ENCODE peak calls at places on chromosomes 13 and 19, in eight cellular contexts. N is CD8-positive, alpha-beta T cell; S is heart right ventricle; W is adrenal gland; E is HCT116; D is endodermal cell; U is RWPE1; Q is coronary artery. A is an unnamed sample.

GRCh38 chr13:99800951-99801350 is 170.6 kb downstream of the ZIC5 start:
- DNase-seq in D (peak; percentile 65), U (no peak), Q (no peak), E (no peak), W (no peak), N (no peak), S (no peak), A (no peak)

GRCh38 chr13:51469790-51470189 is 17.0 kb upstream of the INTS6 start:
- DNase-seq in N (no peak), Q (no peak), U (no peak), S (no peak), E (no peak), W (no peak), D (no peak), A (no peak)

GRCh38 chr19:13181747-13182388 is 31.7 kb downstream of the IER2 start:
- DNase-seq in U (no peak), E (no peak), W (peak; percentile 91), S (peak; percentile 86), N (peak; percentile 63), D (no peak), Q (no peak), A (peak; percentile 70)

GRCh38 chr13:46321494-46322225 is 65.4 kb downstream of the RUBCNL start:
- DNase-seq in N (peak; percentile 76), U (peak; percentile 47), Q (no peak), D (peak; percentile 85), S (peak; percentile 34), W (peak; percentile 59), E (peak; percentile 39), A (peak; percentile 63)

GRCh38 chr19:15506074-15506565 is 2.2 kb upstream of the CYP4F22 start:
- DNase-seq in Q (no peak), E (no peak), N (no peak), S (no peak), U (no peak), W (no peak), D (no peak), A (peak; percentile 84)

GRCh38 chr19:12956446-12957388 is at the start of gene GADD45GIP1:
- DNase-seq in S (peak; percentile 74), U (peak; percentile 86), D (peak; percentile 91), W (peak; percentile 78), Q (peak; percentile 81), E (peak; percentile 67), N (peak; percentile 77), A (peak; percentile 83)

GRCh38 chr13:86562876-86563275 is 763.7 kb upstream of the SLITRK6 start:
- DNase-seq in E (no peak), S (no peak), W (no peak), Q (no peak), U (no peak), D (no peak), N (no peak), A (no peak)

GRCh38 chr13:109628251-109628699 is 158.1 kb downstream of the IRS2 start:
- DNase-seq in E (no peak), D (no peak), N (no peak), U (peak; percentile 39), W (no peak), Q (no peak), S (no peak), A (no peak)

GRCh38 chr19:48059331-48059730 is 15.5 kb upstream of the CABP5 start:
- DNase-seq in E (no peak), W (no peak), S (no peak), N (no peak), U (no peak), Q (no peak), D (no peak), A (no peak)

GRCh38 chr13:40228981-40229380 is 437.5 kb downstream of the FOXO1 start:
- DNase-seq in D (no peak), S (no peak), Q (no peak), E (no peak), N (no peak), U (no peak), W (no peak), A (no peak)

GRCh38 chr13:113952151-113952982 is 21.5 kb downstream of the C13orf46 start:
- DNase-seq in N (peak; percentile 5), U (no peak), E (no peak), Q (no peak), S (no peak), W (no peak), D (no peak), A (peak; percentile 18)

GRCh38 chr19:44303976-44304568 is 753 bp downstream of the ZNF235 start:
- DNase-seq in W (peak; percentile 32), D (peak; percentile 48), E (no peak), Q (no peak), U (peak; percentile 28), S (no peak), N (no peak), A (no peak)

GRCh38 chr13:63184693-63185092 is 1769.0 kb upstream of the PCDH20 start:
- DNase-seq in W (no peak), E (peak; percentile 24), D (peak; percentile 88), S (no peak), Q (no peak), U (peak; percentile 25), N (no peak), A (no peak)

GRCh38 chr19:38559428-38560401 is 58.0 kb downstream of the MAP4K1 start:
- DNase-seq in Q (no peak), S (no peak), W (no peak), E (no peak), U (peak; percentile 77), D (no peak), N (peak; percentile 47), A (no peak)

GRCh38 chr13:79987323-79987722 is 353.6 kb downstream of the SPRY2 start:
- DNase-seq in D (no peak), S (no peak), E (no peak), Q (no peak), N (no peak), U (no peak), W (no peak), A (no peak)

GRCh38 chr13:40666905-40667621 is 622 bp upstream of the FOXO1 start:
- DNase-seq in W (peak; percentile 74), E (no peak), S (peak; percentile 35), U (peak; percentile 44), D (peak; percentile 86), N (no peak), Q (peak; percentile 82), A (peak; percentile 81)

GRCh38 chr19:46728208-46728607 is 11.3 kb upstream of the PRKD2 start:
- DNase-seq in E (no peak), N (no peak), S (peak; percentile 67), Q (no peak), W (peak; percentile 60), U (no peak), D (no peak), A (no peak)
- H3K27ac ChIP-seq in E (no peak overlapping the region), N (no peak overlapping the region), S (peak overlapping the region; percentile 82), Q (peak overlapping the region; percentile 42), W (no peak overlapping the region), U (peak overlapping the region; percentile 45), D (no peak overlapping the region), A (peak overlapping the region; percentile 29)

DNA sequence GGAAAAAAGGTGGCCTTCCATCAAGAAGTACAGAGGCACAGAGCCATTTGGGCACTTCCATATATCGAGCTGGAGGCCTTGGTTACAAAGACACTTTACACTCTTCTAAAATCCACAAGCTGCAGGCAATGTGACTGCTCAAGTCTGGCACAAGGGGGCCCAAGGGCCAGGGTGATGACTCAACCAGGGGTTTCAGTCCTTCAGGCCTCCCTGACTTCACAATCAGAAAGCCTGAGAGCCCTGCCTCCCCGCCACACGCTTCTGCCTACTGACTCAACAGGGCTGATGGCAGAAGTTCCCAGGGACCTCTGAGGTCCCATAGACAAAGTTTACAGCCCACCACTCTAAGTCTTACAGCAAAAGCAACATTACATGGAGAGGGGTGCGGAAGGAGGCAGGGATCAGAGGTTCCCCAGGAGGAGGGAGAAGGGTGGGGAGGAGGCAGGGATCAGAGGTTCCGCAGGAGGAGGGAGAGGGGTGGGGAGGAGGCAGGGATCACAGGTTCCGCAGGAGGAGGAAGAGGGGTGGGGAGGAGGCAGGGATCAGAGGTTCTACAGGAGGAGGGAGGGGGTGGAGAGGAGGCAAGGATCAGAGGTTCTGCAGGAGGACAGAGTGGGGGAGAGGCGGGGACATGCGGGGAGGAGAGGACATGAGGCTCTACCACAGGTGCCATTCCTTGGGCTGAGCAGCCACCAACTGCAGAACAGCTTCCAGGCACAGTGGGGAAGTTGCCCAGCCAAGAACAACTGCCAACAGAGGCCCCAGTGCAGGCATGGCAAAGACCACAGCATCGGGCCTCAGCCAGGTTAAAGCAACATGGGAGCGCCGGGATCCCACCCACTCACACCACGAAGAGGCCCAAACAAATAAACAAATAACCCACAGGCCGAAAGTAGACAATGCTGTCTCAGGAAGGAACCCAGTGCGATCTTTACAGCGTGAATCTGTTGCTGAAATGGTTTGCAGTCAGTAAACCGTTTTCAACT is 52.0 kb downstream of the SLC7A1 start:
- DNase-seq in D (peak; percentile 71), U (no peak), S (no peak), E (no peak), W (no peak), N (no peak), Q (no peak), A (no peak)
- TF ChIP-seq CTCF in D (peak; percentile 47), U (no peak), S (no peak), E (no peak), W (no peak), N (no peak), Q (no peak), A (no peak)

DNA sequence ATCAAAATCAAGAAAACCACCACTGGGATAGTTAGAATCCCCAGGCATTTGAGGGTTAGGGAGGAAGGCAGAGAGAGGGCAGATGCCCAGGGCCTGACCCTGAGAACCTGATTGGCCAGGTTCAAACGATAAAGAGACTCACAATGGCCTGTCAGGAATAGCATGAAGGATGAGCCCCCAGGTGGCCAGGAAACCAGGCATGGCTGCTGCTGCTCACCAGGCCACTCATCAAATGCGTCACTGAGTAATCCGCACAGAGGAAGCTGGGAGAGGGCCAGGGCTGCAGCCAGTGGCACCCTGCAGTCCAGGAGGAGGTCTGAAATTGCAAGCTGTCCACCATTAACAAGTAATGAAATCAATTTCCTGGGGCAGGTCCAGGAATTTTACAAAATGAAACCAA is 111.3 kb downstream of the KATNAL1 start:
- DNase-seq in D (peak; percentile 89), N (no peak), Q (no peak), W (no peak), S (no peak), E (peak; percentile 8), U (no peak), A (no peak)
- H3K27ac ChIP-seq in D (peak overlapping the region; percentile 55), N (no peak overlapping the region), Q (no peak overlapping the region), W (no peak overlapping the region), S (no peak overlapping the region), E (no peak overlapping the region), U (no peak overlapping the region), A (no peak overlapping the region)

DNA sequence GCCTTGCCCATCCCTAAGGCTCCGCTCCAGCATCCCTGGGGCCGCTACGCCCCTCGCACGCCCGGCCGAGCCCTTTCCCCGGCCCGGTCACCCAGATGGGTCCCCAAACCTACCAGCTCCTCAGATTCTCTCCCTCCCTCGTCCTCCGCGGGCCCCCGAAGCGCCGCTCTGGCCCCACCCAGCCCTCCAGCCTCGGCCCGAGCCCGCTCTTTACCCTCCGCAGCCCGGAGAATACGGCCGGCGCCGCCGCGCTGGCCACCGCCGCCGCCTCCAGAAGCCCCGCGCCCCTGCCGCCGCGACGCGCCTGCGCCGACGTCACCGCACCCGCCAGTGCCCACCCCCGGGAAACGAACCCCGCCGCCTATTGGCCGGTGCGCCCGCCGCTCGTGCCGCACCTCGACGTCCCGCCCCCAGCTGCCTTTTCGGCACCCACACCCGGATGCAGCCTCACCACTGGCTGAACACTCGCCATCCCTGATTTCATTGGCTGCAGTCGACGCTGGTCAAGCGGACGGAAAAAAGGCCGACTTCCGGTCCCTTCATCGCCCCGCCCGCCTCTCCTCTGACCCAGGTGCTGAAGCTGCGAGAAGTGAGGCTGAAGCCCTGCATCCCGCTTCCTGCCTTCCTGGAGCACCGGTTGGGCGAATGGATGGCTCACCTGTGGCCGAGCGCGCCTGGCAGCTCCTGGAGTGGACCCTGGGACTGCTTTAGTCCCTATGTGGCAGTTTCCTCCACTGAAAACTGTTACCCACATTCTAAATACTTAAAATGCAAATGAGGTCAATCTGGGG is at the start of gene DAPK3:
- DNase-seq in E (peak; percentile 96), U (peak; percentile 92), S (peak; percentile 98), D (peak; percentile 99), Q (peak; percentile 99), N (peak; percentile 88), W (peak; percentile 98), A (peak; percentile 99)
- TF ChIP-seq CTCF in E (no peak), U (no peak), S (peak; percentile 13), D (no peak), Q (no peak), N (no peak), W (peak; percentile 22), A (no peak)